ENCODE peak calls at places on chromosomes 2 and 18, in five cellular contexts. U, T, F, V and A are unnamed samples.

GRCh38 chr2:126200538-126200937 is 455.4 kb upstream of the GYPC start:
- DNase-seq in T (no peak), U (no peak), V (no peak), F (no peak), A (no peak)

GRCh38 chr2:17476060-17476459 is 42.2 kb downstream of the RAD51AP2 start:
- DNase-seq in F (no peak), U (no peak), V (no peak), T (no peak), A (no peak)

GRCh38 chr2:19711470-19712372 is 190.1 kb downstream of the TTC32 start:
- DNase-seq in U (no peak), F (peak; percentile 95), V (no peak), T (no peak), A (peak; percentile 97)

GRCh38 chr2:176105727-176106635 is 1.1 kb upstream of the HOXD11 start:
- DNase-seq in V (no peak), F (no peak), U (no peak), T (no peak), A (no peak)

GRCh38 chr2:143161982-143162837 is 33.0 kb downstream of the ARHGAP15 start:
- DNase-seq in F (peak; percentile 45), T (no peak), V (peak; percentile 43), U (peak; percentile 61), A (peak; percentile 6)

GRCh38 chr18:63553117-63553516 is 10.9 kb downstream of the SERPINB12 start:
- DNase-seq in U (no peak), F (peak; percentile 69), T (peak; percentile 30), V (no peak), A (peak; percentile 17)

GRCh38 chr18:46609048-46609447 is 48.0 kb downstream of the LOXHD1 start:
- DNase-seq in T (no peak), U (no peak), F (no peak), V (no peak), A (no peak)

GRCh38 chr2:144747571-144747970 is 227.7 kb upstream of the ZEB2 start:
- DNase-seq in T (no peak), F (no peak), V (no peak), U (no peak), A (no peak)

GRCh38 chr2:73018188-73018825 is 53.2 kb downstream of the SFXN5 start:
- DNase-seq in V (no peak), T (no peak), F (peak; percentile 6), U (no peak), A (no peak)

GRCh38 chr2:236026839-236027238 is 141.3 kb downstream of the GBX2 start:
- DNase-seq in T (no peak), U (no peak), F (no peak), V (no peak), A (no peak)

GRCh38 chr2:102155703-102156515 is 13.4 kb downstream of the IL1R1 start:
- DNase-seq in T (peak; percentile 57), U (no peak), F (no peak), V (no peak), A (no peak)

GRCh38 chr2:101624706-101625332 is 72.7 kb upstream of the MAP4K4 start:
- DNase-seq in U (no peak), T (no peak), V (no peak), F (no peak), A (no peak)

GRCh38 chr2:100891911-100892642 is 72.1 kb downstream of the NPAS2 start:
- DNase-seq in T (no peak), U (no peak), F (peak; percentile 75), V (no peak), A (no peak)

GRCh38 chr2:150133623-150134022 is 353.8 kb downstream of the RND3 start:
- DNase-seq in F (peak; percentile 91), V (no peak), T (no peak), U (no peak), A (peak; percentile 83)

GRCh38 chr2:79994915-79995419 is 309.6 kb downstream of the LRRTM1 start:
- DNase-seq in V (no peak), U (no peak), T (no peak), F (no peak), A (no peak)

GRCh38 chr18:4181882-4182568 is 273.1 kb downstream of the DLGAP1 start:
- DNase-seq in F (no peak), U (no peak), V (no peak), T (no peak), A (no peak)

GRCh38 chr2:211745295-211746097 is 793.1 kb downstream of the ERBB4 start:
- DNase-seq in F (peak; percentile 62), V (no peak), U (no peak), T (peak; percentile 53), A (peak; percentile 2)

GRCh38 chr2:3679616-3680393 is 21.8 kb downstream of the ALLC start:
- DNase-seq in U (no peak), F (no peak), T (no peak), V (no peak), A (no peak)

GRCh38 chr2:65165595-65165994 is 35.7 kb upstream of the RAB1A start:
- DNase-seq in T (no peak), U (no peak), V (no peak), F (no peak), A (no peak)

GRCh38 chr2:238174291-238174690 is 15.5 kb downstream of the ERFE start:
- DNase-seq in U (no peak), F (no peak), V (no peak), T (no peak), A (no peak)

GRCh38 chr2:214107731-214108130 is 303.1 kb upstream of the VWC2L start:
- DNase-seq in V (no peak), T (no peak), U (no peak), F (no peak), A (no peak)

GRCh38 chr2:46073540-46074018 is 223.6 kb upstream of the EPAS1 start:
- DNase-seq in T (no peak), V (no peak), F (peak; percentile 97), U (no peak), A (peak; percentile 98)

GRCh38 chr2:179787601-179788000 is 73.8 kb downstream of the ZNF385B start:
- DNase-seq in V (no peak), T (no peak), F (no peak), U (no peak), A (no peak)

GRCh38 chr2:45683292-45683691 is 31.8 kb downstream of the PRKCE start:
- DNase-seq in U (no peak), V (no peak), T (no peak), F (no peak), A (no peak)

GRCh38 chr18:23036611-23037259 is 98.5 kb upstream of the CABLES1 start:
- DNase-seq in V (no peak), U (no peak), T (no peak), F (no peak), A (no peak)

GRCh38 chr2:19899853-19900525 is 1.8 kb downstream of the TTC32 start:
- DNase-seq in U (no peak), T (no peak), F (no peak), V (no peak), A (no peak)

GRCh38 chr2:85446296-85447221 is 28.0 kb downstream of the SH2D6 start:
- DNase-seq in F (no peak), T (no peak), V (no peak), U (no peak), A (no peak)

GRCh38 chr2:46167406-46167805 is 129.8 kb upstream of the EPAS1 start:
- DNase-seq in T (no peak), V (no peak), F (no peak), U (no peak), A (no peak)

GRCh38 chr2:10497797-10498251 is 49.7 kb upstream of the ODC1 start:
- DNase-seq in F (peak; percentile 67), T (no peak), V (no peak), U (peak; percentile 65), A (no peak)

DNA sequence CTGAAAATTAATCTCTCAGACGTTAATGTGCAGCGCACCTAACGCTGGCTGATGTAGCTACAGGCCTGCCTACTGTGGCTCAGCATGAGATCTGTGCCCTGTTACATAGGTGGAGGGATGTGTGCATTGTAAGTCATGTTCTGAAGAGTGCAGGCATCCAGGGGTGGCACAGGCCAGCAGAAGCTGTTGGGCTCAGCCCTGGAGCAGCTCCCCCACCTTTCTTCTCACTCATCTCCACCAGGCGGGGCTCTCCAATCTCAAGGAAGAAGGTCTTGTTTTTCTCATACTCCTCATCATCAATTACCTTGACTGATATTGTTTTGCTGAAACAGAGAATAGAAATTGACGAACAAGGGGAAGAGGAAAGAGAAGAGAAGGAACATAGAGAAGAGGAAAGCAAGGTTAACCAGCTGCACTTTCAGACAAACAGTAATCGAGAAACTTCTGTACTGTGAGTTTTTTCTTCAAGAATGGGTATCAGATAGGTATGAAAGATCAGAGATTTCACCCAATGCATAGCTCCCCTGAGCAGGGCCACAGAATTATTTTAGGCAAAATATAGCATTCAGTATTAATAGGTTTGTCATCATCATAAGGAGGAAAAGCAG is 273.6 kb downstream of the SLC8A1 start:
- DNase-seq in V (no peak), T (no peak), F (no peak), U (no peak), A (no peak)
- TF ChIP-seq CTCF in V (no peak), T (no peak), F (no peak), U (no peak), A (no peak)

GRCh38 chr2:8454797-8455196 is 227.1 kb upstream of the ID2 start:
- DNase-seq in V (no peak), F (no peak), T (no peak), U (no peak), A (no peak)

GRCh38 chr2:8457092-8457481 is 224.8 kb upstream of the ID2 start:
- DNase-seq in V (no peak), T (no peak), F (no peak), U (peak; percentile 28), A (no peak)

GRCh38 chr2:8456149-8457091 is 225.4 kb upstream of the ID2 start:
- DNase-seq in F (no peak), V (no peak), T (no peak), U (peak; percentile 40), A (no peak)

GRCh38 chr2:8453904-8454302 is 228.0 kb upstream of the ID2 start:
- DNase-seq in T (no peak), F (peak; percentile 54), U (no peak), V (no peak), A (peak; percentile 3)

GRCh38 chr2:8455236-8456148 is 226.4 kb upstream of the ID2 start:
- DNase-seq in F (no peak), T (no peak), U (no peak), V (no peak), A (no peak)
- H3K4me3 ChIP-seq in F (no peak overlapping the region), T (no peak overlapping the region), U (no peak overlapping the region), V (no peak overlapping the region), A (no peak overlapping the region)

DNA sequence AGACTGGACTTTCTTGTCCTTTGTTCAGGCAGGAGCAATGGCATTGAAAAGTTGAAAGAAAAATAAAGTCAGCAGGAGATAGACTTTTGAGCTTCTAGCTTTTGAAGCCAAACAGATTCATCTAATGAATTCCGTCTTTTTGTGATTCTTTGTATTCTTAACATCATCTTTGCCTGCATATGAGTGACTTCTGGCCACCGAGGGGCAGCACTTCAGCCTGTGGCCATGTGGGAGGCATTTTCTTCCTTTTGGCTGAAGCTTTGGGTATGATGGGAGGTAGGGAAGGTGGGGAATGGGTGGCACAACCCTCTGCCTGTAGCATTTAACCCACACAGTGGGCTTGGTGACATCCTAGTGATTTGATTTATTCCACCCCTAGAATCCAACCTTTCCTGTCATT is 220.6 kb downstream of the SETBP1 start:
- DNase-seq in F (no peak), V (no peak), U (no peak), T (no peak), A (no peak)
- TF ChIP-seq CTCF in F (peak; percentile 12), V (no peak), U (no peak), T (no peak), A (peak; percentile 34)

DNA sequence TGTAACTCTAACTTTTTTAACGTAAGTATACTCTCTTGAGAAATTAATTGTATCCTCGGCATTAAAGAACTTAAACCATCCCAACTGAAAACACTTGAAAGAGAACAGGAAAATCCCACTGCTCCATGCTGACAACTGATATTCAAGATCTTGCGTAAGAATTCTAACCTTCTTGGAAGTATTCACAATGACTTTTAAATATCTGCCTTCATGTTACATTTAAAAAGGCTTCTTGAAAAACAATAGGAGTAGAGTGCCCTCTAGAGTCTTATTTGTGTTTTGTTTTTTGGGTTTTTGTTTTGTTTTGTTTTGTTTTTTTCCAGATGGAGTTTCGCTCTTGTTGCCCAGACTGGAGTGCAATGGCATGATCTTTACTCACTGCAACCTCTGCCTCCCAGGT is 65.4 kb upstream of the DNAJC10 start:
- DNase-seq in T (no peak), F (peak; percentile 71), V (no peak), U (no peak), A (peak; percentile 35)
- H3K4me3 ChIP-seq in T (no peak overlapping the region), F (no peak overlapping the region), V (no peak overlapping the region), U (no peak overlapping the region), A (no peak overlapping the region)